ENCODE peak calls at places on chromosomes 5 and 9, in nine cellular contexts. S is aorta, D is psoas muscle, J is heart right ventricle, W is neuronal stem cell, F is left ventricle myocardium inferior, B is brain microvascular endothelial cell, Y is dorsolateral prefrontal cortex, P is tibial artery. H is an unnamed sample.

GRCh38 chr9:96883922-96884321 is 29.6 kb upstream of the ZNF782 start:
- DNase-seq in D (no peak), Y (no peak), W (no peak), P (no peak), J (no peak), B (no peak), F (no peak), S (no peak), H (no peak)

GRCh38 chr5:763998-764781 is 20.3 kb downstream of the ZDHHC11B start:
- DNase-seq in F (no peak), B (no peak), D (peak; percentile 36), J (no peak), P (no peak), W (no peak), S (peak; percentile 83), Y (no peak), H (no peak)

GRCh38 chr9:31183866-31184265 is 1200.6 kb upstream of the ACO1 start:
- DNase-seq in W (no peak), J (no peak), D (no peak), P (no peak), F (no peak), B (no peak), Y (no peak), S (no peak), H (no peak)

GRCh38 chr9:112705773-112706427 is 12.0 kb downstream of the INIP start:
- DNase-seq in P (no peak), B (peak; percentile 50), F (no peak), J (no peak), Y (no peak), W (peak; percentile 18), S (no peak), D (no peak), H (no peak)

GRCh38 chr9:93130861-93131481 is 3.1 kb downstream of the NINJ1 start:
- DNase-seq in B (no peak), Y (no peak), P (peak; percentile 66), W (no peak), F (peak; percentile 58), D (peak; percentile 62), S (no peak), J (peak; percentile 54), H (no peak)

GRCh38 chr5:122099060-122099790 is 21.2 kb upstream of the LOX start:
- DNase-seq in W (no peak), J (no peak), B (peak; percentile 92), Y (no peak), F (no peak), S (no peak), D (no peak), P (no peak), H (no peak)

GRCh38 chr9:1745980-1746379 is 269.2 kb upstream of the SMARCA2 start:
- DNase-seq in D (no peak), P (no peak), F (no peak), Y (no peak), J (no peak), W (no peak), S (no peak), B (no peak), H (no peak)

GRCh38 chr5:1068204-1068894 is 43.5 kb downstream of the SLC12A7 start:
- DNase-seq in F (peak; percentile 71), P (peak; percentile 47), S (no peak), J (peak; percentile 71), B (no peak), D (peak; percentile 37), W (no peak), Y (no peak), H (no peak)

GRCh38 chr5:57338068-57338848 is 144.4 kb downstream of the ACTBL2 start:
- DNase-seq in S (no peak), F (no peak), D (no peak), P (no peak), W (no peak), Y (no peak), B (no peak), J (no peak), H (no peak)

GRCh38 chr9:89802809-89803355 is 198.1 kb downstream of the GADD45G start:
- DNase-seq in W (no peak), D (peak; percentile 31), F (peak; percentile 84), Y (no peak), J (peak; percentile 75), B (peak; percentile 7), P (peak; percentile 39), S (no peak), H (no peak)

DNA sequence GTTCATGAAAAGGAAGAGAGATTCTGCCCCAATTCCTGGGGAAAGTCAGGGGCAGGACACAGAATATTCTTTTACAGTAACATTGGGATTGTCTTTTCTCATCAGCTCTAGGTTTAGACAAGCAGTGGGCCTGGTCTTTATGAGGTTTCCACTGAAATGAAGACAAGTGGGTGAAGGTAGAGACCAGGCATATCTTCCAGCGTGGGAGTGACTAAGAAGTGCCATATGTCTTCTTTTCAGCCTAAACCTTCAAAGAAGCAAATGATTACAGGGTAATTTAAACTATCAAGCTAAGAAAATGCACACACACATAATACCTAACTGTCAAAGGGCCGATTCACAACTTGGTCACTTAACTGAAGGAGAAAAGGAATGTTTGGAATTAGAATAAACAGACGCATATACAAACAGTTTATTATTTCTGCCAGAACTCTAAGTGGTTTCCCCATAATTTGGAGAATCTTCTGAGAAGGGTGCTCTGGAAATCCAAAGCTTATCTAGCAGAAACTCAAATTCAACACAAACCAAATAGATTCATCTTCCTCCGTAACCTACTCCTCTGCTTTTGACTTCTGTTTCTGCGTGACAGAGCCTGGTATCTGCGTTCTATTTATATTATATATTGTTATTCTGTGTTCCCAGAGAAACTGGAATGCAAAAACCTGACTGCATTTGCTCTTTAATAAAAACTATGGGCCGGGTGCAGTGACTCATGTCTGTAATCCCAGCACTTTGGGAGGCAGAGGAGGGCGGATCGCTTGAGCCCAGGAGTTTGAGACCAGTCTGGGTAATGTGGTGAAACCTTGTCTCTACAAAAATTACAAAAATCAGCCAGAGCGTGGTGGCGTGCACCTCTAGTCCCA is 22.0 kb upstream of the TEK start:
- DNase-seq in S (no peak), F (no peak), Y (no peak), J (no peak), B (peak; percentile 96), D (no peak), P (no peak), W (no peak), H (no peak)
- H3K27ac ChIP-seq in S (peak overlapping the region; percentile 76), F (no peak overlapping the region), Y (no peak overlapping the region), J (no peak overlapping the region), B (peak overlapping the region; percentile 84), D (no peak overlapping the region), P (peak overlapping the region; percentile 12), W (no peak overlapping the region), H (no peak overlapping the region)

GRCh38 chr9:84254972-84255371 is 85.6 kb downstream of the SLC28A3 start:
- DNase-seq in J (peak; percentile 28), F (peak; percentile 39), Y (no peak), W (no peak), D (no peak), S (no peak), B (no peak), P (no peak), H (no peak)
- H3K27ac ChIP-seq in J (no peak overlapping the region), F (no peak overlapping the region), Y (no peak overlapping the region), W (no peak overlapping the region), D (no peak overlapping the region), S (no peak overlapping the region), B (no peak overlapping the region), P (no peak overlapping the region), H (no peak overlapping the region)

GRCh38 chr9:134377976-134378375 is 51.7 kb downstream of the RXRA start:
- DNase-seq in B (no peak), W (no peak), J (peak; percentile 76), F (peak; percentile 73), S (no peak), Y (no peak), P (peak; percentile 69), D (peak; percentile 85), H (no peak)

GRCh38 chr9:134381671-134382505 is 55.6 kb downstream of the RXRA start:
- DNase-seq in B (no peak), J (peak; percentile 68), S (no peak), D (no peak), P (no peak), Y (no peak), W (no peak), F (peak; percentile 61), H (no peak)

GRCh38 chr9:134381262-134381661 is 55.0 kb downstream of the RXRA start:
- DNase-seq in F (no peak), S (no peak), P (no peak), J (no peak), D (no peak), B (no peak), Y (no peak), W (no peak), H (no peak)

GRCh38 chr9:134378901-134379338 is 52.7 kb downstream of the RXRA start:
- DNase-seq in Y (peak; percentile 68), W (no peak), S (no peak), P (no peak), D (peak; percentile 82), J (peak; percentile 68), F (peak; percentile 70), B (peak; percentile 30), H (no peak)

GRCh38 chr9:134379774-134380431 is 53.6 kb downstream of the RXRA start:
- DNase-seq in Y (no peak), S (no peak), F (no peak), W (no peak), D (peak; percentile 70), J (no peak), B (peak; percentile 20), P (no peak), H (no peak)
- H3K27ac ChIP-seq in Y (peak overlapping the region; percentile 34), S (no peak overlapping the region), F (peak overlapping the region; percentile 96), W (no peak overlapping the region), D (peak overlapping the region; percentile 92), J (peak overlapping the region; percentile 91), B (no peak overlapping the region), P (no peak overlapping the region), H (peak overlapping the region; percentile 86)

DNA sequence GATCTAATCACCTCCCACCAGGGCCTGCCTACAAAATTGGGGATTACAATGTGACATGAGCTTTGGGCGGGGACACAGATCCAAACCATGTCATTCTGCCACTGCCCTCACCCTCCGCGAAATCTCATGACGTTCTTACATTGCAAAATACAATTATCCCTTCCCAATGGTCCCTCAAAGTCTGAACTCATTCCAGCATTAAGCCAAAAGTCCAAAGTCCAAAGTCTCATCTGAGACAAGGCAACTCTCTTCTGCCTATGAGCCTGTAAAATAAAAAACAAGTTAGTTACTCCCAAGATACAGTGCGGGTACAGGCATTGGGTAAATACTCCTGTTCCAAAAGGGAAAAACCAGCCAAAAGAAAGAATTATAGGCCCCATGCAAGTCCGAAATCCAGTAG is 14.6 kb upstream of the PCDHAC2 start:
- DNase-seq in D (no peak), S (no peak), Y (no peak), J (no peak), F (no peak), B (no peak), W (no peak), P (no peak), H (no peak)
- H3K27ac ChIP-seq in D (no peak overlapping the region), S (no peak overlapping the region), Y (no peak overlapping the region), J (no peak overlapping the region), F (no peak overlapping the region), B (no peak overlapping the region), W (no peak overlapping the region), P (no peak overlapping the region), H (no peak overlapping the region)